ENCODE peak calls at places on chromosome 9, in four cellular contexts. Z is kidney, J is H1, P is MG63. I is an unnamed sample.

GRCh38 chr9:90086076-90086475 is 481.3 kb downstream of the GADD45G start:
- DNase-seq in Z (no peak), J (no peak), P (no peak), I (no peak)

GRCh38 chr9:125932012-125932411 is 184.8 kb downstream of the PBX3 start:
- DNase-seq in Z (no peak), J (no peak), P (peak), I (no peak)

GRCh38 chr9:135907006-135907434 is 326 bp downstream of the CAMSAP1 start:
- DNase-seq in Z (peak), J (no peak), P (no peak), I (no peak)

GRCh38 chr9:130770679-130771442 is 64.2 kb upstream of the ABL1 start:
- DNase-seq in Z (no peak), J (no peak), P (no peak), I (no peak)

GRCh38 chr9:125074976-125075375 is 68.4 kb downstream of the SCAI start:
- DNase-seq in Z (no peak), J (no peak), P (no peak), I (no peak)

GRCh38 chr9:137307255-137308101 is 5.4 kb upstream of the NRARP start:
- DNase-seq in Z (peak), J (peak), P (no peak), I (no peak)

GRCh38 chr9:125949247-125949646 is 202.1 kb downstream of the PBX3 start:
- DNase-seq in Z (no peak), J (no peak), P (peak), I (no peak)

GRCh38 chr9:76377791-76378190 is 16.4 kb downstream of the RFK start:
- DNase-seq in Z (no peak), J (no peak), P (no peak), I (no peak)

GRCh38 chr9:96413312-96414221 is 4.6 kb downstream of the ZNF367 start:
- DNase-seq in Z (no peak), J (no peak), P (no peak), I (no peak)

GRCh38 chr9:36470891-36471290 is 70.8 kb upstream of the RNF38 start:
- DNase-seq in Z (peak), J (no peak), P (peak), I (no peak)

GRCh38 chr9:115209601-115210306 is 91.8 kb upstream of the TNC start:
- DNase-seq in Z (no peak), J (no peak), P (no peak), I (no peak)

GRCh38 chr9:99056876-99057664 is 47.8 kb upstream of the TGFBR1 start:
- DNase-seq in Z (no peak), J (no peak), P (peak), I (no peak)

GRCh38 chr9:125484632-125485282 is 222.3 kb downstream of the MAPKAP1 start:
- DNase-seq in Z (no peak), J (no peak), P (peak), I (no peak)

GRCh38 chr9:71984388-71985069 is 73.1 kb downstream of the C9orf85 start:
- DNase-seq in Z (no peak), J (no peak), P (peak), I (no peak)

GRCh38 chr9:76433406-76433805 is 25.6 kb upstream of the GCNT1 start:
- DNase-seq in Z (no peak), J (no peak), P (peak), I (no peak)

GRCh38 chr9:131697908-131698714 is 41.8 kb downstream of the RAPGEF1 start:
- DNase-seq in Z (no peak), J (no peak), P (no peak), I (no peak)

GRCh38 chr9:79572891-79573696 is 1.3 kb downstream of the TLE4 start:
- DNase-seq in Z (peak), J (peak), P (peak), I (no peak)

GRCh38 chr9:108180511-108180910 is 675.3 kb downstream of the ACTL7B start:
- DNase-seq in Z (no peak), J (no peak), P (no peak), I (no peak)

GRCh38 chr9:126379661-126380365 is 53.2 kb downstream of the MVB12B start:
- DNase-seq in Z (peak), J (no peak), P (no peak), I (no peak)

GRCh38 chr9:135971106-135971766 is 10.1 kb upstream of the UBAC1 start:
- DNase-seq in Z (no peak), J (no peak), P (no peak), I (no peak)

GRCh38 chr9:92973700-92974099 is 26.4 kb downstream of the FGD3 start:
- DNase-seq in Z (no peak), J (peak), P (no peak), I (no peak)

GRCh38 chr9:111572945-111573604 is 26.4 kb downstream of the PTGR1 start:
- DNase-seq in Z (no peak), J (no peak), P (peak), I (no peak)

GRCh38 chr9:6889868-6890267 is 132.1 kb downstream of the KDM4C start:
- DNase-seq in Z (no peak), J (no peak), P (no peak), I (no peak)

GRCh38 chr9:88835772-88836171 is 155.5 kb upstream of the S1PR3 start:
- DNase-seq in Z (no peak), J (no peak), P (no peak), I (no peak)

GRCh38 chr9:128420651-128421473 is at the start of gene CERCAM:
- DNase-seq in Z (peak), J (peak), P (peak), I (no peak)

GRCh38 chr9:120561699-120562098 is 18.3 kb downstream of the CDK5RAP2 start:
- DNase-seq in Z (no peak), J (no peak), P (no peak), I (no peak)

GRCh38 chr9:110170728-110171257 is 37.2 kb downstream of the C9orf152 start:
- DNase-seq in Z (no peak), J (no peak), P (no peak), I (no peak)

GRCh38 chr9:69134412-69134811 is 39.7 kb upstream of the TJP2 start:
- DNase-seq in Z (no peak), J (no peak), P (no peak), I (no peak)

GRCh38 chr9:99451121-99451606 is 229.1 kb downstream of the SEC61B start:
- DNase-seq in Z (no peak), J (no peak), P (no peak), I (no peak)

GRCh38 chr9:30915451-30915850 is 1469.0 kb upstream of the ACO1 start:
- DNase-seq in Z (no peak), J (no peak), P (no peak), I (no peak)

GRCh38 chr9:120937127-120937526 is 10.5 kb upstream of the TRAF1 start:
- DNase-seq in Z (no peak), J (no peak), P (peak), I (no peak)

GRCh38 chr9:38031594-38031993 is 37.4 kb downstream of the SHB start:
- DNase-seq in Z (no peak), J (no peak), P (no peak), I (no peak)
- H3K4me3 ChIP-seq in Z (no peak), J (no peak), P (no peak), I (no peak)

DNA sequence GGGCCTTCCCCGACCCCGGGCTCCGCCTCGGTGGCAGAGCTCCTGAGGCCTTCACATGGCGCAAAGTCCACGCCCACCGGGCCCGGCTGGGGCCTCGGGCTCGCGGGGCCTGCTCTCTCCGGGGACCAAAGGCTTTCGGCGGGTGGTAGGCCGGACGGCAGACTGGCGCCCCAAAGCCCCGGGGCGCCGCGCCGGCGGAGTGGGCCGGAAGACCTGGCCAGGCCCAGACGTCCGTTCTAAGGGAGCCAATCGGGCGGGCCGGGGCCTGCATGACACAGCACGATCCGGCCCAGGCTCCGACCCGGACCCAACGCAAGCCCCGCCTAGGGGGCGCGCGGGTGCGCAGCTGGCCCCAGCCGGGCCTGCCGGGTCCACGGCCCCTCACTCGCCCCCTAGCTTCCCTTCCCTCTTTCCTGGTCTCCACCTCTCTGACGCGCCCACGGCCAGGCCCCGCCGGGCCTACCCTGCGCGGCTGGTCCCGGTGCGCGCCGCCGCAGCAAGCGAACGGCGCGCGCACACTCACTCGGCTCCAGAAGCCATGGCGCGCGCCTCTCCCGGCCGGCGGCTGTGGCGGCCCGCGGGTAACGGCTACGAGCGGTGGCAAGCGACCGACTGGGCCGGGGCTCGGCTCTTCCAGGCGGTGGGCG is 488 bp downstream of the VCP start:
- DNase-seq in Z (peak), J (peak), P (peak), I (peak)
- H3K4me3 ChIP-seq in Z (peak), J (peak), P (peak), I (peak)

GRCh38 chr9:21561502-21561901 is 79.4 kb upstream of the IFNE start:
- DNase-seq in Z (no peak), J (no peak), P (no peak), I (no peak)
- H3K4me3 ChIP-seq in Z (no peak), J (no peak), P (no peak), I (no peak)

DNA sequence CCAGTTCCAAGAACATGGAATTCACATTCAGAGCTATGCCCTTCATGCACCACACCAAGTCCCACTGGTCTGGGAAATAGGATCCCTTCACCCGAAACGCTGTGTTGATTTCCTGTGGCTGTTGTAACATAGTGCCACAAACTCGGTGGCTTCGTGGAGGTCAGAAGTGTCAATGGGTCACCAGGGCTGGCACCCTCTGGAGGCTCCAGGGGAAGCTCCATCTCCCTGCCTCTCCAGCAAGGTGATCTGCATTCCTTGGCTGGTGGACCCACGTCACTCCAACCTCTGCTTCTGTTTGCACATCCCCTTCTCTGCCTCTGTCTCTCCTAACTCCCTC is 28.9 kb upstream of the ALDH1B1 start:
- DNase-seq in Z (no peak), J (no peak), P (no peak), I (no peak)
- H3K4me3 ChIP-seq in Z (no peak), J (no peak), P (no peak), I (no peak)

GRCh38 chr9:86057491-86057890 is 41.9 kb downstream of the GOLM1 start:
- DNase-seq in Z (no peak), J (no peak), P (no peak), I (no peak)

GRCh38 chr9:86064220-86064619 is 35.1 kb downstream of the GOLM1 start:
- DNase-seq in Z (no peak), J (no peak), P (no peak), I (no peak)

GRCh38 chr9:86061972-86062739 is 37.2 kb downstream of the GOLM1 start:
- DNase-seq in Z (no peak), J (no peak), P (no peak), I (no peak)

GRCh38 chr9:86062845-86063693 is 36.3 kb downstream of the GOLM1 start:
- DNase-seq in Z (no peak), J (no peak), P (no peak), I (no peak)
- H3K4me3 ChIP-seq in Z (peak), J (no peak), P (no peak), I (no peak)

DNA sequence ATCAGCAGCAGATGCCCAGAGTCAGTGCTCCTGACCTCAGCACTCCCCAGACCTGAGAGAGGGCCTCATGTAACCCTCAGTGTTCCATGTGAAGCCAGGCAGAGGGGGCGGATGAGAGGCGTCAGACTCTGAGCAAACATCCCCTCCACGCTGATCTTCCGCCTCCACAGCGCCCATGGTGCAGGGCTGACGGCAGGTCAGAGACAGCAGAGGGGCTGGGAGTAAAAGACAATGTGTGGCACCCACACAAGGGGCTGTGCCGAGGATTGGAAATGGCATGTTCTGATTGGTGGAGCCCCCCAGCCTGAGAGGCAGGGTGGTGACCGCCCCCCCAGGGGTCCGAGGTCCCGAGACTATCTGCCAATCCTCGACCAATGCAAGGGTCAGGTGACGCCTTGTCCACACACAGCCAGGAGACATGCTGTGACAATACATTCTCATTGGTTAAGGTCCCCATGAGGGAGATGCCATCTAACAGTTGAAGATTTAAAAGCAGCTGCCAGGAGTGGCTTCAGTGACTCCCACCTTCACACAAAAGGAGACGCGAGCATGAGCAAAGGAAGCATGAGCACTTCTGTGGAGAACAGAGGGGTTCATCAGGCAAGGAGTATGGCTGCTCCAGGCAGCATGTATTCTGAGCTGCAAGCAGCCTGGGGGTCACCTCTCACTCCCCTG is 19.3 kb upstream of the SLC25A51 start:
- DNase-seq in Z (no peak), J (no peak), P (no peak), I (no peak)
- H3K4me3 ChIP-seq in Z (no peak), J (no peak), P (no peak), I (no peak)

GRCh38 chr9:86679979-86680378 is 267.3 kb downstream of the GAS1 start:
- DNase-seq in Z (no peak), J (no peak), P (no peak), I (no peak)

GRCh38 chr9:86684148-86684547 is 263.2 kb downstream of the GAS1 start:
- DNase-seq in Z (no peak), J (no peak), P (no peak), I (no peak)

GRCh38 chr9:86687788-86688187 is 259.5 kb downstream of the GAS1 start:
- DNase-seq in Z (no peak), J (no peak), P (peak), I (no peak)

GRCh38 chr9:86685556-86685955 is 261.8 kb downstream of the GAS1 start:
- DNase-seq in Z (no peak), J (no peak), P (no peak), I (no peak)

GRCh38 chr9:86682240-86682639 is 265.1 kb downstream of the GAS1 start:
- DNase-seq in Z (no peak), J (no peak), P (no peak), I (no peak)
- H3K4me3 ChIP-seq in Z (no peak), J (no peak), P (no peak), I (no peak)

I was measured in iPS DF 6.9.